ENCODE peak calls at places on chromosomes 4 and X, in four cellular contexts. M is K562, F is GM12878, U is HepG2. V is an unnamed sample.

GRCh38 chr4:159593651-159594050 is 490.8 kb downstream of the RAPGEF2 start:
- DNase-seq in M (no peak), F (no peak), U (no peak), V (no peak)

GRCh38 chrX:111102636-111103035 is 6.6 kb downstream of the PAK3 start:
- DNase-seq in M (no peak), F (no peak), U (no peak), V (no peak)

GRCh38 chrX:53091354-53091753 is 2.6 kb upstream of the KANTR start:
- DNase-seq in U (no peak), F (no peak), M (no peak), V (no peak)

GRCh38 chr4:106344324-106344970 is 24.1 kb downstream of the GIMD1 start:
- DNase-seq in F (no peak), U (peak; percentile 82), M (no peak), V (no peak)

GRCh38 chrX:6021316-6022091 is 207.2 kb downstream of the NLGN4X start:
- DNase-seq in F (no peak), U (peak; percentile 2), M (no peak), V (peak; percentile 69)

GRCh38 chr4:5256416-5256815 is 205.1 kb downstream of the STK32B start:
- DNase-seq in F (no peak), M (no peak), U (no peak), V (no peak)

GRCh38 chr4:83906561-83906960 is 370.7 kb downstream of the GPAT3 start:
- DNase-seq in M (no peak), F (no peak), U (no peak), V (no peak)

GRCh38 chr4:68912807-68913206 is 38.8 kb downstream of the UGT2A3 start:
- DNase-seq in U (no peak), F (no peak), M (no peak), V (no peak)

GRCh38 chr4:108172231-108172779 is 3.6 kb upstream of the LEF1 start:
- DNase-seq in U (no peak), F (no peak), M (no peak), V (peak; percentile 33)

GRCh38 chr4:113683143-113683542 is 78.4 kb downstream of the CAMK2D start:
- DNase-seq in U (no peak), M (no peak), F (peak; percentile 88), V (no peak)

GRCh38 chr4:151811403-151811802 is 50.6 kb upstream of the GATB start:
- DNase-seq in F (no peak), U (no peak), M (no peak), V (peak; percentile 54)

GRCh38 chr4:118265312-118266144 is 87.3 kb downstream of the PRSS12 start:
- DNase-seq in U (peak; percentile 7), M (no peak), F (no peak), V (peak; percentile 60)
- TF ChIP-seq CREB1 in U (no peak), M (no peak), F (no peak), V (no peak)

GRCh38 chrX:10176121-10177003 is 19.6 kb downstream of the CLCN4 start:
- DNase-seq in M (no peak), U (no peak), F (no peak), V (no peak)
- TF ChIP-seq JUNB in M (no peak), U (no peak), F (no peak), V (no peak)

GRCh38 chr4:26330946-26331345 is 10.1 kb downstream of the RBPJ start:
- DNase-seq in U (peak; percentile 21), F (no peak), M (no peak), V (peak; percentile 71)

GRCh38 chr4:26334366-26334765 is 13.6 kb downstream of the RBPJ start:
- DNase-seq in F (no peak), M (no peak), U (no peak), V (no peak)

GRCh38 chr4:26331380-26331945 is 10.6 kb downstream of the RBPJ start:
- DNase-seq in U (no peak), M (no peak), F (no peak), V (no peak)

GRCh38 chr4:26326791-26327190 is 6.0 kb downstream of the RBPJ start:
- DNase-seq in U (no peak), M (no peak), F (no peak), V (no peak)

DNA sequence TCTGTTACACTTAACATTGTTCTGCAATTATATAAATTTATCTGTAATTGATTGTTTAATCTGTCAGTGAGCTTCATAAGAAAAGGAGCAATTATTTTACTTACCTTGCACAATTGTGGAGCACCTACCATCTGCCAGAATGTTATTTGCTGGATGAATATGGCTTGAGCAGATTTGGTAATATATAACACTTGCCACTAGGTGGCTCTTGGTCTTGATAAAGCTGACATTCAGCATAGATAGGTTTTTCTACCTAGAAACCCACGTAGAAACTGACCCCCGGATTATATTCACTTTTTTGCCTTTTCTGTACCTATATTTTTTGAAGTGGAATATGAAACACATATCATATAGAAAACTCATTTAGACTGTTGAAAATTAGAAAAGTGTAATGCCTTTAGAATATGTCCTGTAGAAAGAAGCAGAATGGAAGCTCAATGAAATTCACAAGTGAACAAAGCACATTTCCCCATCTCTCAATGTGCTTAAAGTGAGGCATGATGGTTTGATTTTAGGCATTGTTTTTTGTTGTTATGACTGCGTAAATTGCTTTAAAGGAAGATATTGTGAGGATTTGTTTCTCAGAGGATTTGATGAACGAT is 9.5 kb downstream of the RBPJ start:
- DNase-seq in M (peak; percentile 42), F (no peak), U (peak; percentile 64), V (peak; percentile 83)
- H3K4me1 ChIP-seq in M (peaks cover 5% of the 10 kb centered on the region), F (no peaks in the 10 kb centered on the region), U (peaks cover 22% of the 10 kb centered on the region), V (peaks cover 83% of the 10 kb centered on the region)

GRCh38 chr4:147003956-147004580 is 58.4 kb upstream of the TTC29 start:
- DNase-seq in U (no peak), M (no peak), F (no peak), V (peak; percentile 64)
- TF ChIP-seq CREB1 in U (no peak), M (no peak), F (no peak), V (no peak)

DNA sequence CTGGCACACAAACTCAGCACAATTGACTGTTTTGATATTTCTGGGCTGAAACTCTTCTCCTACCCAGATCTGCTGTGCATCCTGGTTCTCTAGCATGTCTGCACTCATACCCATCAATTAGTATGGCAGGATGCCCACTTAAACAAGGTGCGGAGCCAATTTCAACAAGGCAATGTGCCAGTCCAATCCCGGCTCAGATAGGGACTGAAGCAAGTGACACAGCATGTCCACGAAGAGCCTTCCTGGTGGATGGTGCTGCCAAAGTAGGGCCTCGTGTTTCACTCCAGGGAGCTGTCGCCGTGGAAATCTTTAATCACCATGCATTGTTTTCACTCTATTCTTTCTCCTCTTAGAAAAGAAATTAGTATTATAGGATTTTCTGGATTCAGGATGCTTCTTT is 40.8 kb upstream of the LSM6 start:
- DNase-seq in F (no peak), M (no peak), U (no peak), V (no peak)
- TF ChIP-seq JUNB in F (no peak), M (no peak), U (no peak), V (no peak)

GRCh38 chr4:2798399-2799301 is 5.8 kb downstream of the SH3BP2 start:
- DNase-seq in F (no peak), U (no peak), M (no peak), V (no peak)

GRCh38 chr4:2799444-2799911 is 6.6 kb downstream of the SH3BP2 start:
- DNase-seq in M (no peak), F (no peak), U (no peak), V (no peak)

GRCh38 chr4:2802618-2803531 is 10.0 kb downstream of the SH3BP2 start:
- DNase-seq in U (no peak), M (no peak), F (no peak), V (no peak)

GRCh38 chr4:2799971-2800690 is 7.2 kb downstream of the SH3BP2 start:
- DNase-seq in M (no peak), F (no peak), U (no peak), V (no peak)

GRCh38 chr4:2800691-2801596 is 8.1 kb downstream of the SH3BP2 start:
- DNase-seq in M (peak; percentile 55), F (peak; percentile 41), U (peak; percentile 92), V (peak; percentile 80)
- H3K4me1 ChIP-seq in M (peaks cover 86% of the 10 kb centered on the region), F (peaks cover 62% of the 10 kb centered on the region), U (peaks cover 61% of the 10 kb centered on the region), V (peaks cover 16% of the 10 kb centered on the region)

DNA sequence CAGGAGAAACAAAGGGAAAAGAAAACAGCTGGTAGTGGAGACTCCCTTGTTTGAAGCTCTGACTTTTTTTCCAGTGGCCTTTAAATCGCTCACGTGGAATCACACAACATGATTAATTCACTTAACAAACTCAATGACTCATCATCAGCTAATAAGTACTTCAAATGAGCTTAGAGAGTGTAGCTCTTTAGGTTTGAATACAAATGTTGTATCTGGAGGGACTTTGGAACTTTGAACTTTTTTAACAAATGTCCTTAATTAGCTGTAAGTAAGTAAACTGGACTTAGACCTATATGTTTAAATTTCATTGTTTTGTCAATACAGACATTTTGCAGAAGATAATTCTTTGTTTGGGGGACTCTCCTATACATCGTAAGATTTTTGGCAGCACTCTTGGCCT is 581.0 kb downstream of the SPRY1 start:
- DNase-seq in U (peak; percentile 47), M (no peak), F (no peak), V (peak; percentile 10)
- TF ChIP-seq CREB1 in U (no peak), M (no peak), F (no peak), V (no peak)

V was measured in GM23338.